ENCODE peak calls at places on chromosomes 16 and 17, in four cellular contexts. X is nucleus accumbens, U is nephron progenitor cell, J is AG20443. W is an unnamed sample.

GRCh38 chr16:14202697-14203096 is 131.6 kb downstream of the MRTFB start:
- DNase-seq in X (no peak), U (no peak), J (no peak), W (no peak)

GRCh38 chr17:31631759-31632158 is 227.3 kb downstream of the COPRS start:
- DNase-seq in X (no peak), U (no peak), J (no peak), W (no peak)

GRCh38 chr17:40100419-40100668 is at the start of gene NR1D1:
- DNase-seq in X (no peak), U (no peak), J (no peak), W (no peak)

GRCh38 chr17:32903774-32904673 is 23.9 kb upstream of the TMEM98 start:
- DNase-seq in X (no peak), U (no peak), J (no peak), W (no peak)

GRCh38 chr16:49452568-49452967 is 79.0 kb downstream of the C16orf78 start:
- DNase-seq in X (no peak), U (no peak), J (no peak), W (no peak)

GRCh38 chr17:62592305-62593099 is 35.0 kb upstream of the MRC2 start:
- DNase-seq in X (no peak), U (no peak), J (no peak), W (no peak)

GRCh38 chr17:74840989-74841666 is 18.6 kb downstream of the GRIN2C start:
- DNase-seq in X (peak; percentile 67), U (no peak), J (peak; percentile 84), W (peak; percentile 86)

GRCh38 chr17:16521070-16521727 is 29.2 kb upstream of the LRRC75A start:
- DNase-seq in X (peak; percentile 77), U (peak; percentile 71), J (peak; percentile 91), W (peak; percentile 90)

GRCh38 chr16:54318941-54319340 is 32.4 kb upstream of the IRX3 start:
- DNase-seq in X (no peak), U (no peak), J (peak; percentile 27), W (peak; percentile 24)

GRCh38 chr16:11251525-11252481 is 4.2 kb downstream of the SOCS1 start:
- DNase-seq in X (no peak), U (no peak), J (no peak), W (no peak)